ENCODE peak calls at places on chromosomes 5 and 9, in eight cellular contexts. One of them, this sample, is unnamed.

GRCh38 chr5:24591426-24591825 is 53.4 kb downstream of the CDH10 start:
- DNase-seq in M059J: no peak
- DNase-seq in COR-L47: no peak
- DNase-seq in SK-MEL-5: no peak
- DNase-seq in cardiac fibroblast: no peak
- DNase-seq in stimulated activated naive CD8-positive, alpha-beta T cell treated with anti-CD3 and anti-CD28 coated beads, Interleukin-15, Interleukin-2, amounts not matched to agents 100 U/mL and 50 U/mL, for 24 hours: no peak
- DNase-seq in GM04504: no peak
- DNase-seq in posterior vena cava: no peak
- DNase-seq in this sample: peak; percentile 28

GRCh38 chr5:40554048-40554447 is 125.7 kb upstream of the PTGER4 start:
- DNase-seq in stimulated activated naive CD8-positive, alpha-beta T cell treated with anti-CD3 and anti-CD28 coated beads, Interleukin-15, Interleukin-2, amounts not matched to agents 100 U/mL and 50 U/mL, for 24 hours: no peak
- DNase-seq in COR-L47: no peak
- DNase-seq in SK-MEL-5: no peak
- DNase-seq in GM04504: no peak
- DNase-seq in M059J: no peak
- DNase-seq in cardiac fibroblast: no peak
- DNase-seq in posterior vena cava: no peak
- DNase-seq in this sample: no peak

GRCh38 chr5:17180957-17181723 is 36.3 kb upstream of the BASP1 start:
- DNase-seq in stimulated activated naive CD8-positive, alpha-beta T cell treated with anti-CD3 and anti-CD28 coated beads, Interleukin-15, Interleukin-2, amounts not matched to agents 100 U/mL and 50 U/mL, for 24 hours: no peak
- DNase-seq in SK-MEL-5: peak; percentile 33
- DNase-seq in cardiac fibroblast: peak; percentile 94
- DNase-seq in GM04504: peak; percentile 82
- DNase-seq in M059J: peak; percentile 97
- DNase-seq in posterior vena cava: no peak
- DNase-seq in COR-L47: no peak
- DNase-seq in this sample: no peak

GRCh38 chr5:138148811-138149210 is 9.6 kb upstream of the NME5 start:
- DNase-seq in M059J: peak; percentile 84
- DNase-seq in GM04504: peak; percentile 73
- DNase-seq in stimulated activated naive CD8-positive, alpha-beta T cell treated with anti-CD3 and anti-CD28 coated beads, Interleukin-15, Interleukin-2, amounts not matched to agents 100 U/mL and 50 U/mL, for 24 hours: no peak
- DNase-seq in COR-L47: no peak
- DNase-seq in SK-MEL-5: peak; percentile 54
- DNase-seq in cardiac fibroblast: peak; percentile 91
- DNase-seq in posterior vena cava: no peak
- DNase-seq in this sample: no peak

GRCh38 chr5:126692971-126693370 is 84.0 kb upstream of the LMNB1 start:
- DNase-seq in stimulated activated naive CD8-positive, alpha-beta T cell treated with anti-CD3 and anti-CD28 coated beads, Interleukin-15, Interleukin-2, amounts not matched to agents 100 U/mL and 50 U/mL, for 24 hours: no peak
- DNase-seq in COR-L47: no peak
- DNase-seq in SK-MEL-5: no peak
- DNase-seq in cardiac fibroblast: no peak
- DNase-seq in posterior vena cava: no peak
- DNase-seq in GM04504: no peak
- DNase-seq in M059J: no peak
- DNase-seq in this sample: no peak

GRCh38 chr5:102921341-102922047 is 166.4 kb downstream of the PAM start:
- DNase-seq in posterior vena cava: no peak
- DNase-seq in cardiac fibroblast: peak; percentile 23
- DNase-seq in COR-L47: no peak
- DNase-seq in SK-MEL-5: no peak
- DNase-seq in GM04504: no peak
- DNase-seq in M059J: peak; percentile 33
- DNase-seq in stimulated activated naive CD8-positive, alpha-beta T cell treated with anti-CD3 and anti-CD28 coated beads, Interleukin-15, Interleukin-2, amounts not matched to agents 100 U/mL and 50 U/mL, for 24 hours: no peak
- DNase-seq in this sample: no peak

GRCh38 chr9:34343090-34343489 is 13.7 kb downstream of the NUDT2 start:
- DNase-seq in cardiac fibroblast: peak; percentile 62
- DNase-seq in posterior vena cava: peak; percentile 95
- DNase-seq in GM04504: no peak
- DNase-seq in M059J: no peak
- DNase-seq in SK-MEL-5: no peak
- DNase-seq in stimulated activated naive CD8-positive, alpha-beta T cell treated with anti-CD3 and anti-CD28 coated beads, Interleukin-15, Interleukin-2, amounts not matched to agents 100 U/mL and 50 U/mL, for 24 hours: no peak
- DNase-seq in COR-L47: no peak
- DNase-seq in this sample: no peak

GRCh38 chr9:138073808-138074207 is 196.2 kb downstream of the CACNA1B start:
- DNase-seq in COR-L47: no peak
- DNase-seq in GM04504: no peak
- DNase-seq in cardiac fibroblast: no peak
- DNase-seq in SK-MEL-5: no peak
- DNase-seq in stimulated activated naive CD8-positive, alpha-beta T cell treated with anti-CD3 and anti-CD28 coated beads, Interleukin-15, Interleukin-2, amounts not matched to agents 100 U/mL and 50 U/mL, for 24 hours: no peak
- DNase-seq in posterior vena cava: peak; percentile 69
- DNase-seq in M059J: no peak
- DNase-seq in this sample: no peak

GRCh38 chr9:133609311-133610098 is at the start of gene FAM163B:
- DNase-seq in posterior vena cava: no peak
- DNase-seq in stimulated activated naive CD8-positive, alpha-beta T cell treated with anti-CD3 and anti-CD28 coated beads, Interleukin-15, Interleukin-2, amounts not matched to agents 100 U/mL and 50 U/mL, for 24 hours: peak; percentile 58
- DNase-seq in COR-L47: no peak
- DNase-seq in SK-MEL-5: peak; percentile 9
- DNase-seq in cardiac fibroblast: peak; percentile 59
- DNase-seq in GM04504: no peak
- DNase-seq in M059J: no peak
- DNase-seq in this sample: peak; percentile 69

GRCh38 chr5:107413754-107414153 is 257.0 kb downstream of the EFNA5 start:
- DNase-seq in M059J: no peak
- DNase-seq in cardiac fibroblast: no peak
- DNase-seq in COR-L47: no peak
- DNase-seq in SK-MEL-5: no peak
- DNase-seq in stimulated activated naive CD8-positive, alpha-beta T cell treated with anti-CD3 and anti-CD28 coated beads, Interleukin-15, Interleukin-2, amounts not matched to agents 100 U/mL and 50 U/mL, for 24 hours: no peak
- DNase-seq in posterior vena cava: no peak
- DNase-seq in GM04504: no peak
- DNase-seq in this sample: no peak

GRCh38 chr9:115349542-115349941 is 231.6 kb upstream of the TNC start:
- DNase-seq in M059J: peak; percentile 39
- DNase-seq in COR-L47: no peak
- DNase-seq in cardiac fibroblast: no peak
- DNase-seq in SK-MEL-5: no peak
- DNase-seq in stimulated activated naive CD8-positive, alpha-beta T cell treated with anti-CD3 and anti-CD28 coated beads, Interleukin-15, Interleukin-2, amounts not matched to agents 100 U/mL and 50 U/mL, for 24 hours: no peak
- DNase-seq in GM04504: no peak
- DNase-seq in posterior vena cava: no peak
- DNase-seq in this sample: no peak

GRCh38 chr5:139058121-139058520 is 140.0 kb downstream of the SIL1 start:
- DNase-seq in posterior vena cava: no peak
- DNase-seq in SK-MEL-5: no peak
- DNase-seq in cardiac fibroblast: peak; percentile 60
- DNase-seq in M059J: peak; percentile 40
- DNase-seq in stimulated activated naive CD8-positive, alpha-beta T cell treated with anti-CD3 and anti-CD28 coated beads, Interleukin-15, Interleukin-2, amounts not matched to agents 100 U/mL and 50 U/mL, for 24 hours: no peak
- DNase-seq in GM04504: no peak
- DNase-seq in COR-L47: no peak
- DNase-seq in this sample: no peak

This sample was measured in BE2C.